ENCODE peak calls at places on chromosome 1, in ten cellular contexts. M is cardiac muscle cell, S is keratinocyte, T is A549, D is fibroblast of lung, K is heart right ventricle, F is heart left ventricle, C is endodermal cell, Q is left lung, X is upper lobe of right lung. W is an unnamed sample.

GRCh38 chr1:44632511-44633072 is 41.7 kb downstream of the TMEM53 start:
- DNase-seq in M (no peak), S (no peak), T (no peak), D (no peak), K (no peak), F (no peak), C (no peak), Q (no peak), X (no peak), W (no peak)

GRCh38 chr1:221923921-221924598 is 182.2 kb upstream of the DUSP10 start:
- DNase-seq in M (no peak), S (no peak), T (no peak), D (peak; percentile 29), K (no peak), F (no peak), C (no peak), Q (no peak), X (no peak), W (no peak)

GRCh38 chr1:39142394-39143060 is 62.0 kb upstream of the MACF1 start:
- DNase-seq in M (no peak), S (peak; percentile 93), T (no peak), D (peak; percentile 59), K (no peak), F (no peak), C (peak; percentile 83), Q (peak; percentile 80), X (peak; percentile 69), W (no peak)

GRCh38 chr1:204971700-204972336 is 71.2 kb upstream of the CNTN2 start:
- DNase-seq in M (no peak), S (peak; percentile 11), T (peak; percentile 46), D (peak; percentile 86), K (no peak), F (no peak), C (no peak), Q (no peak), X (no peak), W (no peak)

GRCh38 chr1:2091611-2092604 is 41.7 kb downstream of the PRKCZ start:
- DNase-seq in M (peak; percentile 62), S (no peak), T (peak; percentile 9), D (peak; percentile 13), K (peak; percentile 55), F (peak; percentile 40), C (peak; percentile 92), Q (no peak), X (no peak), W (no peak)

GRCh38 chr1:88877382-88877825 is 14.0 kb downstream of the GTF2B start:
- DNase-seq in M (peak; percentile 24), S (no peak), T (peak; percentile 5), D (peak; percentile 29), K (no peak), F (no peak), C (peak; percentile 45), Q (no peak), X (no peak), W (no peak)

GRCh38 chr1:1208713-1209433 is 2.5 kb upstream of the TNFRSF18 start:
- DNase-seq in M (no peak), S (no peak), T (no peak), D (peak; percentile 51), K (peak; percentile 9), F (no peak), C (no peak), Q (no peak), X (no peak), W (no peak)

GRCh38 chr1:84698718-84699117 is 8.5 kb upstream of the SSX2IP start:
- DNase-seq in M (no peak), S (peak; percentile 42), T (peak; percentile 19), D (peak; percentile 88), K (no peak), F (no peak), C (no peak), Q (no peak), X (no peak), W (no peak)

DNA sequence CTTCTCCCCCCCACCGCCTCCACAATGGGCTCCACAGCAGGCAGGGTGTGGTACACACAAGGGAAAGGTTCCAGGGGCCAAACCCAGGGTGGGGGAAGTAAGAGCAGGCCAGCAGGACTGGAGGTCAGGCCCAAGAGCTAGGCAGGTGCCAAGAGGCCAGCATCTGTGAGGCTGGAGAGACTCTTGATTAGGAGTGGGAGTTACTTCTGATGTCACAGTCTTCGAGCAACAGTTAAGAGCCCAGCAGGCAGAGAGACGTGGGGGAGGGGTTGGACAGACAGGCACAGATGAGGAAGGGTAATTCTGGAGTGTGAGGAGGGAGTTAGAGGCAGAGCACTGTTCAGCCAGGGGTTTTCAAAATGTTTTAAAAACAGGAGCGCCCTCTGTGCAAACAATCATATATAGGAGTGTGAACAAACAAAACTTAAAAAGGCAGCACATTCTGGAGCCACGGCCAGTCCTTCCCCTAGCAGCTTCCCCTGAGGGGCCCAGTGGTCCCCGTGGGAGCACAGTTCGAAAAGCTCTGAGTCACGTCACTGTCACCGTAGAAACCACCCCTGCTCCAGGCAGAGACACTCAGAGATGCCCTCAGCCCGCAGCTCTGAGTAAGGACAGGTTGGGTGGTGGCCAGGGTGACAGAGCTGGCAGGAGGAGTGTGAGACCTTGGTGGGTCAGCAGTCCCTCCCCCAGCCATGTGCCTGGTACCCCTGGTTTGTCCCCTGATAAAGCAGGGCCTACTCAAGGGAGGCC is 55.6 kb downstream of the SLC9A1 start:
- DNase-seq in M (peak; percentile 80), S (no peak), T (peak; percentile 71), D (peak; percentile 71), K (peak; percentile 75), F (peak; percentile 77), C (peak; percentile 68), Q (peak; percentile 89), X (peak; percentile 87), W (no peak)
- TF ChIP-seq CTCF in M (no peak), S (peak; percentile 1), T (no peak), D (no peak), K (no peak), F (no peak), C (no peak), Q (no peak), X (no peak), W (no peak)

DNA sequence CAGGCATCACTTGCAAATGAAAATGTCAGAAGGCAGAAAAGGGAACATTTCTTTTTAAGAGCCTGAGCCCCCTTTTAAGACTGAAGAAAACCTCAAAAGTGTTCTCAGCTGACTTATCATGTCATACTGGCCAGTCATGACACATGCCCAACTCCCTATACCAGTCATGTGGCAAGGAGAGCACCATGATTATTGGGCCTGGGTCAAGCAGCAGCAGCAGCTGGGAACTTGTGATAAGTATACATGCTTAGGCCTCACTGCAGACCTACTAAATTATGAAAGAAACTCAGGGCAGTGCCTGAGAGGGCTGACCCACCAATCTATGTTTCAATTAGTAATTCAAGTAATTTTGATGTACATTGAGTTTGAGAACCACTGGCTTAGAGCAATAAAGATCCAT is 8.6 kb downstream of the RO60 start:
- DNase-seq in M (no peak), S (no peak), T (no peak), D (no peak), K (no peak), F (no peak), C (no peak), Q (no peak), X (no peak), W (no peak)
- H3K4me1 ChIP-seq in M (peaks cover 3% of the 10 kb centered on the region), S (no peaks in the 10 kb centered on the region), T (no peaks in the 10 kb centered on the region), D (no peaks in the 10 kb centered on the region), K (peaks cover 36% of the 10 kb centered on the region), F (peaks cover 8% of the 10 kb centered on the region), C (peaks cover 16% of the 10 kb centered on the region), Q (no peaks in the 10 kb centered on the region), X (no peaks in the 10 kb centered on the region), W (peaks cover 21% of the 10 kb centered on the region)

GRCh38 chr1:103266036-103266435 is 157.7 kb upstream of the COL11A1 start:
- DNase-seq in M (no peak), S (no peak), T (no peak), D (peak; percentile 82), K (no peak), F (no peak), C (no peak), Q (no peak), X (no peak), W (no peak)

GRCh38 chr1:103267271-103267670 is 158.9 kb upstream of the COL11A1 start:
- DNase-seq in M (no peak), S (no peak), T (no peak), D (peak; percentile 64), K (no peak), F (no peak), C (no peak), Q (no peak), X (no peak), W (no peak)

GRCh38 chr1:103265551-103265950 is 157.2 kb upstream of the COL11A1 start:
- DNase-seq in M (peak; percentile 11), S (no peak), T (peak; percentile 4), D (peak; percentile 82), K (no peak), F (no peak), C (no peak), Q (no peak), X (no peak), W (no peak)

GRCh38 chr1:103273106-103273505 is 164.8 kb upstream of the COL11A1 start:
- DNase-seq in M (no peak), S (no peak), T (peak; percentile 7), D (no peak), K (no peak), F (no peak), C (no peak), Q (no peak), X (no peak), W (no peak)

DNA sequence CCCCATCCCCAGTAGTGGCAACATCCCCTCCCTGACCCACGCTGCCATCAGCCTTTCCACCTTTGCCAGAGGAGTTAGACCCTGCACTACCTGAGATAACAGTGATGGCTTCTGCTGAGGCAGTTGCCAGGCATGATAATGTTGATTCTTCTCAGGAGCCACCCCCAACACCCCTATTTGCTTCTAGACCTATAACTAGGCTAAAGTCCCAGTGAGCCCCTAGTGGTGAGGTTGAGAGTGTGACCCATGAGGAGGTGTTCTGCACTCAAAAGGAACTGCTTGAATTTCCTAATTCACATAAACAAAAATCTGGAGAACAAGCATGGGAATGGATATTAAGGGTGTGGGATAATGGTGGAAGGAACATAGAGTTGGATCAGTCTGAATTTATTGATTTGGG is 159.6 kb upstream of the COL11A1 start:
- DNase-seq in M (no peak), S (no peak), T (no peak), D (no peak), K (no peak), F (no peak), C (peak; percentile 52), Q (no peak), X (no peak), W (no peak)
- TF ChIP-seq CTCF in M (no peak), S (no peak), T (no peak), D (no peak), K (no peak), F (no peak), C (peak; percentile 67), Q (no peak), X (no peak), W (no peak)

GRCh38 chr1:203593143-203593542 is 33.5 kb upstream of the ATP2B4 start:
- DNase-seq in M (no peak), S (no peak), T (no peak), D (no peak), K (no peak), F (no peak), C (no peak), Q (no peak), X (no peak), W (no peak)

GRCh38 chr1:203592728-203593127 is 33.9 kb upstream of the ATP2B4 start:
- DNase-seq in M (no peak), S (no peak), T (no peak), D (peak; percentile 12), K (no peak), F (no peak), C (no peak), Q (no peak), X (no peak), W (no peak)

GRCh38 chr1:203590559-203590958 is 36.1 kb upstream of the ATP2B4 start:
- DNase-seq in M (no peak), S (no peak), T (peak; percentile 27), D (no peak), K (no peak), F (no peak), C (no peak), Q (no peak), X (no peak), W (no peak)

GRCh38 chr1:203592156-203592555 is 34.5 kb upstream of the ATP2B4 start:
- DNase-seq in M (peak; percentile 82), S (no peak), T (no peak), D (peak; percentile 59), K (no peak), F (no peak), C (peak; percentile 94), Q (no peak), X (no peak), W (no peak)

DNA sequence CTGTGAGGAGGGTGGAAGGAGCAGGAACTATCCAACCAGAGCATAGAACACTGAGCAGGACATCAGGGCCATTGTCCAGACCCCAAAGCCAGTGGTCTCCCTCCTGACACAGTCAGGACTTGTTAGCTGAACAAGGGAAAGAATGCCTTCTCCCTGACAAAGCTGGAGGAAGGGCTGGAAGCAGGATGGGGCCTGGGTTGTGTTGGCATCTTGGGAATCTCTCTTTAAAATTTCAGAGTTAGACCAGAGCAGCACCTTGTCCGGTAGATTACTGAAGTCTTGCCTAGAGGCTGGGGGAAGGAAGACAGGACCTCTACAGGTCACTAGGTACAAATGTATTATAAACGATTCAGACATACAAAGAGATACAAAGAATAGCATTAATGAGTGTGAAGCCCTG is 35.0 kb upstream of the ATP2B4 start:
- DNase-seq in M (no peak), S (no peak), T (no peak), D (no peak), K (no peak), F (no peak), C (no peak), Q (no peak), X (no peak), W (no peak)
- H3K4me1 ChIP-seq in M (peaks cover 25% of the 10 kb centered on the region), S (no peaks in the 10 kb centered on the region), T (peaks cover 13% of the 10 kb centered on the region), D (peaks cover 2% of the 10 kb centered on the region), K (peaks cover 24% of the 10 kb centered on the region), F (no peaks in the 10 kb centered on the region), C (peaks cover 36% of the 10 kb centered on the region), Q (peaks cover 2% of the 10 kb centered on the region), X (peaks cover 12% of the 10 kb centered on the region), W (no peaks in the 10 kb centered on the region)

W was measured in gastrocnemius medialis.